ENCODE peak calls at places on chromosomes 2 and 18, in ten cellular contexts. U is COR-L47, P is AG04450, G is left lung, Q is WERI-Rb-1, S is HS-5, V is Calu3, J is IMR-90, X is HT1080, N is endodermal cell. Z is an unnamed sample.

GRCh38 chr2:105612049-105612448 is 132.7 kb upstream of the NCK2 start:
- DNase-seq in U (no peak), P (no peak), G (no peak), Q (no peak), S (no peak), V (no peak), J (no peak), X (no peak), N (no peak), Z (no peak)

GRCh38 chr2:10329880-10330699 is 27.4 kb downstream of the HPCAL1 start:
- DNase-seq in U (no peak), P (no peak), G (no peak), Q (peak), S (peak), V (peak), J (peak), X (peak), N (no peak), Z (no peak)

GRCh38 chr2:69889302-69889701 is 4.5 kb upstream of the SNRNP27 start:
- DNase-seq in U (no peak), P (no peak), G (no peak), Q (no peak), S (no peak), V (no peak), J (no peak), X (no peak), N (no peak), Z (no peak)

GRCh38 chr2:85353876-85354285 is 447 bp downstream of the RETSAT start:
- DNase-seq in U (no peak), P (no peak), G (no peak), Q (peak), S (no peak), V (peak), J (peak), X (peak), N (no peak), Z (no peak)

GRCh38 chr2:45640575-45640974 is 10.9 kb upstream of the PRKCE start:
- DNase-seq in U (no peak), P (no peak), G (no peak), Q (no peak), S (no peak), V (no peak), J (no peak), X (no peak), N (no peak), Z (no peak)

GRCh38 chr2:214277880-214278279 is 133.0 kb upstream of the VWC2L start:
- DNase-seq in U (no peak), P (no peak), G (peak), Q (no peak), S (no peak), V (no peak), J (no peak), X (no peak), N (no peak), Z (no peak)

GRCh38 chr2:19575618-19576017 is 217.2 kb upstream of the OSR1 start:
- DNase-seq in U (no peak), P (no peak), G (no peak), Q (no peak), S (no peak), V (no peak), J (peak), X (no peak), N (no peak), Z (no peak)

GRCh38 chr2:66171530-66171929 is 263.4 kb upstream of the MEIS1 start:
- DNase-seq in U (no peak), P (no peak), G (no peak), Q (no peak), S (no peak), V (no peak), J (no peak), X (no peak), N (no peak), Z (no peak)

GRCh38 chr18:58186258-58186948 is 142.4 kb downstream of the NEDD4L start:
- DNase-seq in U (no peak), P (peak), G (no peak), Q (no peak), S (no peak), V (peak), J (peak), X (peak), N (no peak), Z (no peak)

GRCh38 chr2:161136696-161137324 is 23.4 kb upstream of the TANK start:
- DNase-seq in U (no peak), P (peak), G (no peak), Q (no peak), S (no peak), V (peak), J (peak), X (no peak), N (no peak), Z (no peak)

GRCh38 chr2:6959751-6960150 is 42.5 kb downstream of the RNF144A start:
- DNase-seq in U (no peak), P (no peak), G (no peak), Q (peak), S (no peak), V (no peak), J (no peak), X (no peak), N (no peak), Z (no peak)

GRCh38 chr18:26418225-26418624 is 130.1 kb downstream of the KCTD1 start:
- DNase-seq in U (no peak), P (no peak), G (no peak), Q (no peak), S (no peak), V (no peak), J (no peak), X (no peak), N (no peak), Z (no peak)

GRCh38 chr2:120307482-120307881 is 38.5 kb upstream of the INHBB start:
- DNase-seq in U (no peak), P (no peak), G (peak), Q (no peak), S (no peak), V (no peak), J (no peak), X (no peak), N (no peak), Z (no peak)

GRCh38 chr18:7459851-7460774 is 107.0 kb upstream of the PTPRM start:
- DNase-seq in U (no peak), P (no peak), G (no peak), Q (no peak), S (no peak), V (no peak), J (no peak), X (no peak), N (no peak), Z (no peak)

GRCh38 chr18:45589559-45590041 is 25.7 kb upstream of the SLC14A2 start:
- DNase-seq in U (no peak), P (peak), G (no peak), Q (no peak), S (peak), V (no peak), J (peak), X (peak), N (peak), Z (no peak)

GRCh38 chr2:44715671-44716077 is 225.8 kb upstream of the SIX3 start:
- DNase-seq in U (peak), P (no peak), G (no peak), Q (peak), S (peak), V (peak), J (peak), X (peak), N (peak), Z (peak)

GRCh38 chr2:174957049-174957448 is 48.1 kb downstream of the CHN1 start:
- DNase-seq in U (no peak), P (no peak), G (peak), Q (no peak), S (no peak), V (no peak), J (no peak), X (no peak), N (no peak), Z (no peak)

GRCh38 chr18:73942081-73942625 is 205.5 kb downstream of the FBXO15 start:
- DNase-seq in U (peak), P (no peak), G (no peak), Q (no peak), S (no peak), V (peak), J (no peak), X (no peak), N (no peak), Z (no peak)

GRCh38 chr2:65557616-65558573 is 125.5 kb upstream of the SPRED2 start:
- DNase-seq in U (no peak), P (no peak), G (no peak), Q (peak), S (no peak), V (no peak), J (no peak), X (no peak), N (no peak), Z (no peak)

GRCh38 chr2:158414538-158414937 is 42.0 kb downstream of the CCDC148 start:
- DNase-seq in U (no peak), P (peak), G (no peak), Q (no peak), S (peak), V (no peak), J (peak), X (peak), N (no peak), Z (no peak)

GRCh38 chr2:70676301-70677035 is 91.5 kb downstream of the ADD2 start:
- DNase-seq in U (no peak), P (no peak), G (no peak), Q (peak), S (no peak), V (no peak), J (no peak), X (no peak), N (peak), Z (no peak)

GRCh38 chr2:205908491-205909193 is 177.3 kb downstream of the INO80D start:
- DNase-seq in U (no peak), P (no peak), G (no peak), Q (no peak), S (no peak), V (no peak), J (peak), X (no peak), N (no peak), Z (no peak)

GRCh38 chr2:149080964-149081363 is 42.5 kb downstream of the LYPD6B start:
- DNase-seq in U (peak), P (no peak), G (no peak), Q (no peak), S (no peak), V (no peak), J (no peak), X (no peak), N (peak), Z (no peak)

GRCh38 chr2:96265349-96265839 is 403 bp downstream of the TMEM127 start:
- DNase-seq in U (no peak), P (no peak), G (peak), Q (peak), S (no peak), V (peak), J (no peak), X (no peak), N (peak), Z (peak)

GRCh38 chr18:46607926-46608325 is 49.1 kb downstream of the LOXHD1 start:
- DNase-seq in U (no peak), P (no peak), G (no peak), Q (no peak), S (no peak), V (no peak), J (no peak), X (no peak), N (no peak), Z (no peak)

GRCh38 chr2:124024491-124025348 is at the start of gene CNTNAP5:
- DNase-seq in U (peak), P (no peak), G (peak), Q (peak), S (no peak), V (no peak), J (no peak), X (peak), N (peak), Z (peak)

GRCh38 chr2:240916571-240917008 is 10.5 kb downstream of the CROCC2 start:
- DNase-seq in U (no peak), P (peak), G (peak), Q (no peak), S (peak), V (peak), J (peak), X (no peak), N (peak), Z (peak)

GRCh38 chr2:64807417-64807816 is 153.7 kb upstream of the SERTAD2 start:
- DNase-seq in U (no peak), P (peak), G (no peak), Q (no peak), S (peak), V (peak), J (peak), X (peak), N (no peak), Z (no peak)

GRCh38 chr2:159118115-159118858 is 149.8 kb downstream of the TANC1 start:
- DNase-seq in U (peak), P (peak), G (peak), Q (peak), S (peak), V (peak), J (peak), X (peak), N (peak), Z (peak)

GRCh38 chr2:102604754-102605153 is 14.6 kb upstream of the SLC9A2 start:
- DNase-seq in U (no peak), P (no peak), G (no peak), Q (no peak), S (no peak), V (no peak), J (no peak), X (no peak), N (peak), Z (no peak)

GRCh38 chr2:128439231-128440086 is 120.8 kb upstream of the HS6ST1 start:
- DNase-seq in U (no peak), P (no peak), G (peak), Q (no peak), S (no peak), V (no peak), J (no peak), X (no peak), N (peak), Z (no peak)

GRCh38 chr2:8966123-8966908 is 37.2 kb downstream of the MBOAT2 start:
- DNase-seq in U (no peak), P (no peak), G (no peak), Q (no peak), S (no peak), V (no peak), J (peak), X (no peak), N (no peak), Z (no peak)

GRCh38 chr18:57922885-57923284 is 119.8 kb upstream of the ATP8B1 start:
- DNase-seq in U (no peak), P (no peak), G (no peak), Q (no peak), S (no peak), V (no peak), J (no peak), X (no peak), N (no peak), Z (no peak)

GRCh38 chr2:229861431-229861830 is 60.4 kb downstream of the TRIP12 start:
- DNase-seq in U (no peak), P (no peak), G (no peak), Q (no peak), S (no peak), V (no peak), J (peak), X (no peak), N (no peak), Z (no peak)

GRCh38 chr18:55780591-55781071 is 192.6 kb upstream of the TCF4 start:
- DNase-seq in U (no peak), P (no peak), G (no peak), Q (no peak), S (no peak), V (no peak), J (peak), X (no peak), N (no peak), Z (no peak)

GRCh38 chr18:43587538-43588153 is 310.4 kb upstream of the SYT4 start:
- DNase-seq in U (peak), P (no peak), G (no peak), Q (no peak), S (no peak), V (peak), J (peak), X (peak), N (no peak), Z (no peak)

Z was measured in glutamatergic neuron.